ENCODE peak calls at places on chromosomes 13 and 19, in four cellular contexts. S is SK-N-SH, P is hepatocyte, C is OCI-LY7. U is an unnamed sample.

GRCh38 chr13:93502987-93503386 is 276.4 kb downstream of the GPC6 start:
- DNase-seq in S (no peak), P (no peak), C (no peak), U (peak; percentile 1)

GRCh38 chr13:98403076-98403475 is 173.8 kb downstream of the STK24 start:
- DNase-seq in S (no peak), P (no peak), C (no peak), U (no peak)

GRCh38 chr19:53076984-53077383 is 26.2 kb downstream of the ZNF160 start:
- DNase-seq in S (peak; percentile 72), P (peak; percentile 78), C (peak; percentile 25), U (peak; percentile 67)

GRCh38 chr13:45861352-45861751 is 9.8 kb upstream of the SIAH3 start:
- DNase-seq in S (no peak), P (no peak), C (no peak), U (no peak)

GRCh38 chr19:1113278-1113985 is 9.6 kb downstream of the GPX4 start:
- DNase-seq in S (peak; percentile 100), P (peak; percentile 97), C (peak; percentile 86), U (peak; percentile 97)

GRCh38 chr19:48698046-48698445 is 2.3 kb downstream of the FUT2 start:
- DNase-seq in S (no peak), P (no peak), C (no peak), U (peak; percentile 54)

GRCh38 chr19:38351865-38352395 is 16.3 kb downstream of the CATSPERG start:
- DNase-seq in S (no peak), P (no peak), C (no peak), U (no peak)

GRCh38 chr13:46339035-46339666 is 47.9 kb downstream of the RUBCNL start:
- DNase-seq in S (no peak), P (no peak), C (no peak), U (peak; percentile 68)

GRCh38 chr19:6754653-6755463 is 12.4 kb downstream of the SH2D3A start:
- DNase-seq in S (no peak), P (no peak), C (no peak), U (no peak)

GRCh38 chr13:99559560-99559959 is 58.3 kb downstream of the TM9SF2 start:
- DNase-seq in S (no peak), P (no peak), C (no peak), U (no peak)

GRCh38 chr19:14699641-14700040 is 9.8 kb downstream of the ZNF333 start:
- DNase-seq in S (no peak), P (no peak), C (no peak), U (no peak)

GRCh38 chr13:97011446-97012131 is 17.3 kb upstream of the OXGR1 start:
- DNase-seq in S (no peak), P (no peak), C (no peak), U (no peak)

GRCh38 chr13:105971720-105972119 is 563.7 kb downstream of the EFNB2 start:
- DNase-seq in S (no peak), P (no peak), C (no peak), U (no peak)

GRCh38 chr13:20053016-20053415 is 94.5 kb downstream of the ZMYM2 start:
- DNase-seq in S (no peak), P (no peak), C (no peak), U (peak; percentile 53)

GRCh38 chr13:20534038-20534608 is 8.5 kb upstream of the CRYL1 start:
- DNase-seq in S (no peak), P (no peak), C (no peak), U (no peak)

GRCh38 chr19:49453013-49453756 is at the start of gene ALDH16A1:
- DNase-seq in S (peak; percentile 94), P (peak; percentile 100), C (peak; percentile 98), U (peak; percentile 100)

GRCh38 chr13:34124912-34125311 is 307.0 kb downstream of the RFC3 start:
- DNase-seq in S (no peak), P (no peak), C (no peak), U (no peak)

GRCh38 chr19:29687897-29688728 is 22.9 kb downstream of the PLEKHF1 start:
- DNase-seq in S (no peak), P (no peak), C (no peak), U (peak; percentile 75)

GRCh38 chr13:97726664-97727235 is 226.7 kb upstream of the IPO5 start:
- DNase-seq in S (no peak), P (no peak), C (no peak), U (no peak)

GRCh38 chr13:81929988-81930387 is 1589.1 kb upstream of the SPRY2 start:
- DNase-seq in S (peak; percentile 3), P (peak; percentile 51), C (no peak), U (peak; percentile 14)

GRCh38 chr13:23794267-23795161 is 94.7 kb downstream of the MIPEP start:
- DNase-seq in S (no peak), P (no peak), C (peak; percentile 32), U (peak; percentile 71)

GRCh38 chr19:37893845-37894575 is 12.4 kb downstream of the WDR87 start:
- DNase-seq in S (no peak), P (peak; percentile 39), C (no peak), U (no peak)

GRCh38 chr13:101065314-101065713 is 351.0 kb downstream of the NALCN start:
- DNase-seq in S (no peak), P (no peak), C (no peak), U (peak; percentile 86)

GRCh38 chr19:54336893-54337857 is 1.8 kb downstream of the LILRA4 start:
- DNase-seq in S (no peak), P (no peak), C (no peak), U (no peak)

GRCh38 chr13:99496322-99497142 is 4.7 kb upstream of the TM9SF2 start:
- DNase-seq in S (no peak), P (no peak), C (no peak), U (peak; percentile 85)

GRCh38 chr19:38506375-38506722 is 72.9 kb downstream of the RYR1 start:
- DNase-seq in S (no peak), P (no peak), C (no peak), U (no peak)

GRCh38 chr13:99926014-99926731 is 45.4 kb downstream of the ZIC5 start:
- DNase-seq in S (peak; percentile 38), P (no peak), C (no peak), U (peak; percentile 59)

GRCh38 chr19:43687660-43687997 is 17.7 kb upstream of the PLAUR start:
- DNase-seq in S (no peak), P (no peak), C (no peak), U (no peak)

GRCh38 chr13:37602743-37603381 is 4.3 kb upstream of the POSTN start:
- DNase-seq in S (peak; percentile 3), P (peak; percentile 10), C (peak; percentile 19), U (peak; percentile 70)

GRCh38 chr19:18701250-18701608 is 17.7 kb downstream of the CRTC1 start:
- DNase-seq in S (peak; percentile 44), P (no peak), C (peak; percentile 31), U (no peak)

GRCh38 chr19:31715249-31715944 is 366.2 kb upstream of the TSHZ3 start:
- DNase-seq in S (no peak), P (no peak), C (no peak), U (no peak)

GRCh38 chr13:23427342-23428182 is 5.9 kb downstream of the SACS start:
- DNase-seq in S (no peak), P (peak; percentile 35), C (no peak), U (peak; percentile 91)

GRCh38 chr13:24221007-24221406 is 60.5 kb downstream of the SPATA13 start:
- DNase-seq in S (no peak), P (no peak), C (no peak), U (no peak)

GRCh38 chr13:48291730-48292129 is 11.8 kb upstream of the RB1 start:
- DNase-seq in S (no peak), P (peak; percentile 20), C (no peak), U (no peak)

GRCh38 chr19:32392946-32393345 is 12.6 kb upstream of the DPY19L3 start:
- DNase-seq in S (no peak), P (peak; percentile 26), C (no peak), U (no peak)

GRCh38 chr19:20078696-20079095 is 896 bp downstream of the ZNF90 start:
- DNase-seq in S (peak; percentile 36), P (peak; percentile 53), C (no peak), U (peak; percentile 64)

GRCh38 chr19:44212865-44213346 is 574 bp downstream of the ZNF227 start:
- DNase-seq in S (peak; percentile 40), P (peak; percentile 20), C (no peak), U (peak; percentile 69)

GRCh38 chr13:77827350-77827749 is 91.3 kb downstream of the EDNRB start:
- DNase-seq in S (no peak), P (no peak), C (no peak), U (no peak)

GRCh38 chr19:29696045-29696682 is 18.9 kb downstream of the C19orf12 start:
- DNase-seq in S (no peak), P (no peak), C (no peak), U (no peak)

GRCh38 chr13:26436914-26437313 is 120.6 kb upstream of the WASF3 start:
- DNase-seq in S (no peak), P (no peak), C (no peak), U (no peak)

GRCh38 chr13:26440111-26440510 is 117.4 kb upstream of the WASF3 start:
- DNase-seq in S (no peak), P (no peak), C (no peak), U (peak; percentile 82)

GRCh38 chr13:26445092-26445491 is 112.4 kb upstream of the WASF3 start:
- DNase-seq in S (no peak), P (no peak), C (no peak), U (no peak)

GRCh38 chr13:26446751-26447150 is 110.7 kb upstream of the WASF3 start:
- DNase-seq in S (no peak), P (no peak), C (no peak), U (peak; percentile 33)

GRCh38 chr13:26442541-26442940 is 114.9 kb upstream of the WASF3 start:
- DNase-seq in S (no peak), P (peak; percentile 30), C (no peak), U (peak; percentile 90)
- TF ChIP-seq EZH2phosphoT487 in S (no peak), P (no peak), C (no peak), U (no peak)

DNA sequence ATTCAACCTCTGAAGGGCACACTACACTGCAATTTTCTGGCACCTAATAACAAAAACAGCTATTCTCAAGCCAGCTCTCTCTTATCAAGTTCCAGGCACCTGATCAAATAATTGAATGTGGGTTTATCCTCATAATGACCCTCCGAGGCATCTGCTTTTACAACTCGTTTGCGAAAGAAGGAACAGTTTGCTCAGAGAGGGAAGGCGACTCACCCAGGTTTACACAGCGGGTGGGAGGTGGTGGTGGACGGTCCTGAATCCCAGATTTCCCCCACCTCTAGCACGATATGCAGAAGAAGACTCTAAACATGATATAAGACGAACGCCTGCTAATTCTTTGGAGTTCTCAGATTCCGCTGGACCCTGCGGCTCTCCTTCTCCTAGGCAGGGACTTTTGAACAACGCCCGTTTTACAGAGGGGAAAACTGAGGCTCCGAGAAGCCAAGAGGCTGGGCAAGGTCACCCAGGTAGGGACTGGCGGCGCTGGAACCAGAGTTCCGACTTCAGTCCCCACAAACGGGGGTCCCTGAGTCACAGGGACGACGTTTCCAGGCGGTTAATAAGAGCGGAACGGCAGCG is 627 bp downstream of the SGTA start:
- DNase-seq in S (no peak), P (no peak), C (no peak), U (peak; percentile 45)
- TF ChIP-seq EZH2phosphoT487 in S (no peak), P (no peak), C (no peak), U (no peak)

GRCh38 chr13:27578121-27579030 is 42.0 kb downstream of the LNX2 start:
- DNase-seq in S (no peak), P (no peak), C (no peak), U (peak; percentile 54)
- TF ChIP-seq EZH2phosphoT487 in S (no peak), P (no peak), C (no peak), U (no peak)

DNA sequence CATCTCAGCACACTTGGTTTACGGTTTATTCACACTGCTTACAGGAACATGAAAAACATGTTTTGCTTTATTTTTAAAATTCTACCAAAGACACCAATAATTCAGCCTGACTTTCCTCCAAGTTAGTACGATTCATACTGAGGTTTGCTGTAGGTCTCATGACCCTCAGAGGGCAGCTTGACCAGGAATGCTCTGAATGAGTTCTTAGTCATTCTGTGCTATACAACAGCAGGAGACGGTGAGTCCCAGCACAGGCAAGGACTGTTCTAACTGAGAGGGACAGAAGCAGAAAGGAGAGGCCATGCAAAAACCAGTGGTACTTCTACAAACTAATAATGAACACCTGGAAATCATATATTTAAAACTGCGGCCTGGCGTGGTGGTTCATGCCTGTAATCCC is 6.4 kb downstream of the GRTP1 start:
- DNase-seq in S (no peak), P (no peak), C (no peak), U (peak; percentile 88)
- TF ChIP-seq EZH2phosphoT487 in S (no peak), P (no peak), C (no peak), U (no peak)